ENCODE peak calls at places on chromosomes 4 and X, in five cellular contexts. One of them, this sample, is unnamed.

GRCh38 chr4:75892508-75892907 is 9.7 kb downstream of the PPEF2 start:
- DNase-seq in HCEC 1CT: no peak
- DNase-seq in tibial artery: no peak
- DNase-seq in osteocyte: no peak
- DNase-seq in D341Med: peak; percentile 50
- DNase-seq in this sample: no peak

GRCh38 chr4:99855677-99856076 is 38.5 kb downstream of the LAMTOR3 start:
- DNase-seq in tibial artery: no peak
- DNase-seq in D341Med: no peak
- DNase-seq in HCEC 1CT: no peak
- DNase-seq in osteocyte: no peak
- DNase-seq in this sample: no peak

GRCh38 chrX:148661035-148661434 is 160.6 kb downstream of the AFF2 start:
- DNase-seq in D341Med: no peak
- DNase-seq in tibial artery: no peak
- DNase-seq in osteocyte: no peak
- DNase-seq in HCEC 1CT: no peak
- DNase-seq in this sample: no peak

GRCh38 chr4:139552506-139552905 is 3.5 kb downstream of the SETD7 start:
- DNase-seq in osteocyte: no peak
- DNase-seq in HCEC 1CT: peak; percentile 30
- DNase-seq in tibial artery: no peak
- DNase-seq in D341Med: no peak
- DNase-seq in this sample: no peak

GRCh38 chr4:74793757-74794340 is 474 bp downstream of the BTC start:
- DNase-seq in HCEC 1CT: peak; percentile 20
- DNase-seq in tibial artery: peak; percentile 44
- DNase-seq in D341Med: peak; percentile 84
- DNase-seq in osteocyte: no peak
- DNase-seq in this sample: peak; percentile 10

GRCh38 chr4:1813915-1814314 is 20.8 kb downstream of the FGFR3 start:
- DNase-seq in tibial artery: no peak
- DNase-seq in HCEC 1CT: no peak
- DNase-seq in D341Med: peak; percentile 69
- DNase-seq in osteocyte: no peak
- DNase-seq in this sample: no peak

GRCh38 chr4:162061214-162061613 is 102.6 kb downstream of the FSTL5 start:
- DNase-seq in D341Med: no peak
- DNase-seq in osteocyte: no peak
- DNase-seq in HCEC 1CT: peak; percentile 22
- DNase-seq in tibial artery: no peak
- DNase-seq in this sample: no peak

GRCh38 chrX:142134533-142134932 is 70.6 kb downstream of the MAGEC2 start:
- DNase-seq in osteocyte: no peak
- DNase-seq in HCEC 1CT: no peak
- DNase-seq in tibial artery: no peak
- DNase-seq in D341Med: no peak
- DNase-seq in this sample: no peak

GRCh38 chr4:6172093-6172926 is 28.0 kb downstream of the JAKMIP1 start:
- DNase-seq in HCEC 1CT: no peak
- DNase-seq in osteocyte: no peak
- DNase-seq in tibial artery: no peak
- DNase-seq in D341Med: no peak
- DNase-seq in this sample: no peak

GRCh38 chrX:48939417-48940228 is 17.8 kb downstream of the OTUD5 start:
- DNase-seq in D341Med: no peak
- DNase-seq in HCEC 1CT: no peak
- DNase-seq in osteocyte: no peak
- DNase-seq in tibial artery: no peak
- DNase-seq in this sample: no peak

GRCh38 chr4:26410385-26411293 is 79.6 kb downstream of the CCKAR start:
- DNase-seq in D341Med: peak; percentile 30
- DNase-seq in osteocyte: no peak
- DNase-seq in tibial artery: no peak
- DNase-seq in HCEC 1CT: peak; percentile 40
- DNase-seq in this sample: no peak

GRCh38 chrX:12174358-12174757 is 36.1 kb downstream of the FRMPD4 start:
- DNase-seq in HCEC 1CT: no peak
- DNase-seq in osteocyte: no peak
- DNase-seq in tibial artery: no peak
- DNase-seq in D341Med: no peak
- DNase-seq in this sample: no peak

GRCh38 chrX:43481601-43482000 is 174.5 kb upstream of the MAOA start:
- DNase-seq in osteocyte: no peak
- DNase-seq in tibial artery: no peak
- DNase-seq in HCEC 1CT: no peak
- DNase-seq in D341Med: peak; percentile 51
- DNase-seq in this sample: no peak

GRCh38 chrX:40091691-40092421 is 5.9 kb downstream of the BCOR start:
- DNase-seq in osteocyte: no peak
- DNase-seq in HCEC 1CT: no peak
- DNase-seq in D341Med: no peak
- DNase-seq in tibial artery: no peak
- DNase-seq in this sample: no peak

GRCh38 chr4:95417531-95417930 is 131.2 kb downstream of the UNC5C start:
- DNase-seq in HCEC 1CT: no peak
- DNase-seq in D341Med: no peak
- DNase-seq in tibial artery: no peak
- DNase-seq in osteocyte: no peak
- DNase-seq in this sample: no peak

GRCh38 chrX:48597353-48598264 is at the start of gene WDR13:
- DNase-seq in tibial artery: peak; percentile 89
- DNase-seq in osteocyte: peak; percentile 98
- DNase-seq in D341Med: peak; percentile 91
- DNase-seq in HCEC 1CT: peak; percentile 87
- DNase-seq in this sample: peak; percentile 82

GRCh38 chr4:113394730-113395530 is 345.5 kb downstream of the ANK2 start:
- DNase-seq in osteocyte: no peak
- DNase-seq in tibial artery: peak; percentile 43
- DNase-seq in HCEC 1CT: peak; percentile 57
- DNase-seq in D341Med: peak; percentile 61
- DNase-seq in this sample: peak; percentile 19

GRCh38 chrX:119488749-119489148 is 20.5 kb downstream of the SLC25A5 start:
- DNase-seq in osteocyte: no peak
- DNase-seq in HCEC 1CT: peak; percentile 47
- DNase-seq in tibial artery: peak; percentile 38
- DNase-seq in D341Med: peak; percentile 56
- DNase-seq in this sample: no peak

GRCh38 chr4:26792639-26793038 is 68.0 kb upstream of the STIM2 start:
- DNase-seq in D341Med: no peak
- DNase-seq in tibial artery: no peak
- DNase-seq in osteocyte: no peak
- DNase-seq in HCEC 1CT: no peak
- DNase-seq in this sample: no peak

GRCh38 chrX:11290673-11291072 is 2.5 kb upstream of the AMELX start:
- DNase-seq in osteocyte: no peak
- DNase-seq in D341Med: no peak
- DNase-seq in HCEC 1CT: no peak
- DNase-seq in tibial artery: no peak
- DNase-seq in this sample: no peak

GRCh38 chrX:65596270-65596669 is 61.7 kb upstream of the LAS1L start:
- DNase-seq in osteocyte: no peak
- DNase-seq in tibial artery: peak; percentile 28
- DNase-seq in HCEC 1CT: peak; percentile 40
- DNase-seq in D341Med: no peak
- DNase-seq in this sample: peak; percentile 13

GRCh38 chr4:10008208-10009005 is 12.9 kb downstream of the SLC2A9 start:
- DNase-seq in HCEC 1CT: no peak
- DNase-seq in D341Med: no peak
- DNase-seq in osteocyte: no peak
- DNase-seq in tibial artery: no peak
- DNase-seq in this sample: no peak

GRCh38 chr4:61389640-61390039 is 189.5 kb downstream of the ADGRL3 start:
- DNase-seq in HCEC 1CT: no peak
- DNase-seq in tibial artery: no peak
- DNase-seq in D341Med: no peak
- DNase-seq in osteocyte: no peak
- DNase-seq in this sample: no peak

GRCh38 chr4:11791808-11792207 is 363.1 kb upstream of the HS3ST1 start:
- DNase-seq in HCEC 1CT: no peak
- DNase-seq in osteocyte: no peak
- DNase-seq in D341Med: no peak
- DNase-seq in tibial artery: no peak
- DNase-seq in this sample: no peak

GRCh38 chr4:158259955-158260575 is 49.8 kb downstream of the TMEM144 start:
- DNase-seq in tibial artery: no peak
- DNase-seq in HCEC 1CT: peak; percentile 19
- DNase-seq in D341Med: no peak
- DNase-seq in osteocyte: no peak
- DNase-seq in this sample: no peak

GRCh38 chr4:183471960-183472708 is 27.7 kb downstream of the CDKN2AIP start:
- DNase-seq in osteocyte: peak; percentile 92
- DNase-seq in tibial artery: peak; percentile 93
- DNase-seq in HCEC 1CT: peak; percentile 20
- DNase-seq in D341Med: peak; percentile 80
- DNase-seq in this sample: peak; percentile 68

GRCh38 chr4:35461931-35462659 is 782.2 kb downstream of the ARAP2 start:
- DNase-seq in osteocyte: no peak
- DNase-seq in tibial artery: no peak
- DNase-seq in HCEC 1CT: no peak
- DNase-seq in D341Med: peak; percentile 15
- DNase-seq in this sample: no peak